ENCODE peak calls at places on chromosomes 7 and 10, in five cellular contexts. M is activated naive CD8-positive, alpha-beta T cell treated with anti-CD3 and anti-CD28 coated beads for 36 hours; U is GM04503; Z is GM23338; X is prostate gland. H is an unnamed sample.

GRCh38 chr10:132036887-132037675 is 28.7 kb upstream of the JAKMIP3 start:
- DNase-seq in X (peak; percentile 31), Z (peak; percentile 76), U (no peak), M (no peak), H (no peak)

GRCh38 chr10:64271983-64272382 is 750.8 kb downstream of the REEP3 start:
- DNase-seq in U (no peak), Z (peak; percentile 50), X (no peak), M (no peak), H (no peak)

GRCh38 chr7:37445064-37445723 is 3.5 kb downstream of the ELMO1 start:
- DNase-seq in M (no peak), X (no peak), Z (no peak), U (no peak), H (no peak)

GRCh38 chr10:104333037-104333727 is 5.1 kb downstream of the ITPRIP start:
- DNase-seq in X (no peak), U (no peak), Z (peak; percentile 39), M (peak; percentile 63), H (peak; percentile 27)

GRCh38 chr10:21157664-21158063 is 260.6 kb upstream of the NEBL start:
- DNase-seq in X (no peak), Z (no peak), U (no peak), M (no peak), H (no peak)

GRCh38 chr7:101097561-101097960 is 12.3 kb downstream of the TRIM56 start:
- DNase-seq in X (no peak), M (no peak), U (no peak), Z (no peak), H (no peak)

GRCh38 chr7:31955641-31956040 is 114.6 kb downstream of the PDE1C start:
- DNase-seq in U (no peak), Z (no peak), M (no peak), X (no peak), H (no peak)

GRCh38 chr10:103448751-103449150 is 3.4 kb downstream of the CALHM2 start:
- DNase-seq in M (no peak), Z (no peak), U (peak; percentile 87), X (no peak), H (peak; percentile 80)

GRCh38 chr7:7157887-7158271 is 24.5 kb upstream of the C1GALT1 start:
- DNase-seq in U (no peak), X (no peak), M (no peak), Z (no peak), H (peak; percentile 81)

GRCh38 chr10:77741746-77742145 is 104.1 kb upstream of the KCNMA1 start:
- DNase-seq in Z (no peak), X (no peak), M (no peak), U (peak; percentile 41), H (peak; percentile 33)

GRCh38 chr10:3330687-3331086 is 158.1 kb upstream of the PITRM1 start:
- DNase-seq in Z (no peak), U (no peak), X (no peak), M (no peak), H (peak; percentile 85)

GRCh38 chr10:983951-984705 is 4.1 kb upstream of the GTPBP4 start:
- DNase-seq in M (no peak), X (no peak), Z (no peak), U (no peak), H (no peak)

GRCh38 chr10:25701651-25702050 is 232.4 kb upstream of the MYO3A start:
- DNase-seq in Z (peak; percentile 60), U (no peak), M (no peak), X (no peak), H (no peak)

GRCh38 chr10:96587255-96588059 is 645 bp upstream of the TM9SF3 start:
- DNase-seq in U (no peak), X (peak; percentile 48), Z (peak; percentile 76), M (no peak), H (peak; percentile 79)

GRCh38 chr7:5422324-5423271 is 1.0 kb downstream of the TNRC18 start:
- DNase-seq in Z (peak; percentile 66), U (no peak), M (no peak), X (peak; percentile 19), H (peak; percentile 35)

GRCh38 chr7:157664034-157664433 is 327.2 kb downstream of the DNAJB6 start:
- DNase-seq in U (no peak), X (no peak), M (no peak), Z (no peak), H (no peak)

GRCh38 chr10:34045571-34046190 is 711.2 kb upstream of the NRP1 start:
- DNase-seq in Z (no peak), X (no peak), M (no peak), U (peak; percentile 8), H (peak; percentile 25)

GRCh38 chr10:80464557-80465466 is 10.7 kb downstream of the TSPAN14 start:
- DNase-seq in M (no peak), U (no peak), Z (peak; percentile 93), X (no peak), H (no peak)

GRCh38 chr7:87513735-87514319 is 38.3 kb upstream of the ABCB4 start:
- DNase-seq in X (no peak), M (no peak), Z (no peak), U (no peak), H (no peak)

GRCh38 chr10:33612551-33612950 is 278.1 kb upstream of the NRP1 start:
- DNase-seq in X (no peak), Z (no peak), U (peak; percentile 73), M (no peak), H (peak; percentile 69)

GRCh38 chr7:55307123-55307916 is 57.8 kb upstream of the LANCL2 start:
- DNase-seq in M (no peak), Z (peak; percentile 51), U (no peak), X (no peak), H (no peak)

GRCh38 chr10:112821663-112822062 is 128.4 kb upstream of the TCF7L2 start:
- DNase-seq in U (no peak), Z (no peak), M (no peak), X (no peak), H (peak; percentile 61)

GRCh38 chr7:159094030-159094740 is 50.5 kb downstream of the VIPR2 start:
- DNase-seq in X (no peak), M (no peak), U (no peak), Z (no peak), H (no peak)

GRCh38 chr7:140326116-140326928 is 72.0 kb downstream of the SLC37A3 start:
- DNase-seq in X (peak; percentile 71), U (no peak), M (peak; percentile 36), Z (peak; percentile 72), H (peak; percentile 53)

GRCh38 chr7:47901542-47901941 is 46.7 kb downstream of the PKD1L1 start:
- DNase-seq in Z (no peak), X (no peak), U (peak; percentile 20), M (no peak), H (peak; percentile 71)

GRCh38 chr7:83861-84632 is 108.3 kb upstream of the FAM20C start:
- DNase-seq in U (no peak), Z (no peak), M (no peak), X (no peak), H (no peak)

GRCh38 chr7:157977306-157977705 is 610.3 kb downstream of the PTPRN2 start:
- DNase-seq in M (no peak), U (no peak), X (no peak), Z (no peak), H (no peak)

GRCh38 chr7:100855515-100855914 is 3.0 kb downstream of the SLC12A9 start:
- DNase-seq in U (no peak), Z (no peak), X (no peak), M (no peak), H (no peak)

GRCh38 chr7:140056431-140056830 is 6.3 kb downstream of the PARP12 start:
- DNase-seq in M (no peak), U (no peak), X (no peak), Z (no peak), H (no peak)

GRCh38 chr10:129511086-129511485 is 44.0 kb downstream of the MGMT start:
- DNase-seq in M (no peak), U (no peak), Z (no peak), X (no peak), H (no peak)

GRCh38 chr10:80500572-80501380 is 36.9 kb upstream of the SH2D4B start:
- DNase-seq in X (no peak), M (peak; percentile 61), Z (peak; percentile 48), U (no peak), H (no peak)

GRCh38 chr10:95518455-95519131 is 42.6 kb downstream of the SORBS1 start:
- DNase-seq in Z (no peak), M (no peak), X (no peak), U (no peak), H (no peak)

GRCh38 chr7:73970801-73971229 is 57.2 kb upstream of the ELN start:
- DNase-seq in Z (no peak), X (no peak), M (no peak), U (no peak), H (no peak)

GRCh38 chr7:117489911-117490310 is 10.1 kb downstream of the CFTR start:
- DNase-seq in Z (no peak), U (no peak), M (no peak), X (no peak), H (no peak)

GRCh38 chr7:24902276-24902675 is 77.7 kb downstream of the OSBPL3 start:
- DNase-seq in M (no peak), Z (no peak), U (no peak), X (no peak), H (peak; percentile 56)

GRCh38 chr7:120743128-120743527 is 114.8 kb downstream of the TSPAN12 start:
- DNase-seq in U (no peak), X (no peak), M (no peak), Z (no peak), H (no peak)

GRCh38 chr10:16986406-16987128 is 143.0 kb downstream of the CUBN start:
- DNase-seq in X (peak; percentile 51), U (peak; percentile 80), Z (no peak), M (no peak), H (peak; percentile 97)

GRCh38 chr10:122786269-122786668 is 59.4 kb downstream of the CUZD1 start:
- DNase-seq in U (no peak), Z (peak; percentile 84), M (no peak), X (no peak), H (peak; percentile 20)

H was measured in fibroblast of lung.